ENCODE peak calls at places on chromosome 6, in seven cellular contexts. O, I, F, V, N, B and Z are unnamed samples.

GRCh38 chr6:160678744-160679401 is 14.8 kb upstream of the LPA start:
- DNase-seq in O (no peak), I (no peak), F (no peak), V (no peak), N (no peak), B (no peak), Z (no peak)

GRCh38 chr6:83057705-83058321 is 7.8 kb downstream of the UBE3D start:
- DNase-seq in O (peak), I (no peak), F (peak), V (no peak), N (no peak), B (peak), Z (peak)

GRCh38 chr6:122809671-122810070 is 20.6 kb downstream of the SMPDL3A start:
- DNase-seq in O (no peak), I (no peak), F (no peak), V (no peak), N (no peak), B (no peak), Z (no peak)

GRCh38 chr6:136784271-136784664 is 8.0 kb downstream of the MAP3K5 start:
- DNase-seq in O (no peak), I (no peak), F (no peak), V (no peak), N (no peak), B (no peak), Z (no peak)

GRCh38 chr6:2658788-2659187 is 91.9 kb downstream of the MYLK4 start:
- DNase-seq in O (peak), I (no peak), F (no peak), V (no peak), N (no peak), B (peak), Z (peak)

GRCh38 chr6:111604259-111605099 is 1.2 kb downstream of the TRAF3IP2 start:
- DNase-seq in O (no peak), I (no peak), F (no peak), V (no peak), N (peak), B (no peak), Z (peak)

GRCh38 chr6:33993091-33993490 is 152.8 kb downstream of the GRM4 start:
- DNase-seq in O (no peak), I (no peak), F (no peak), V (no peak), N (no peak), B (no peak), Z (no peak)

GRCh38 chr6:44653761-44654218 is 266.3 kb downstream of the CDC5L start:
- DNase-seq in O (no peak), I (no peak), F (no peak), V (no peak), N (no peak), B (no peak), Z (no peak)

GRCh38 chr6:157982580-157983438 is 1.1 kb downstream of the SYNJ2 start:
- DNase-seq in O (no peak), I (no peak), F (no peak), V (no peak), N (no peak), B (peak), Z (no peak)

GRCh38 chr6:45434401-45434741 is 56.6 kb upstream of the SUPT3H start:
- DNase-seq in O (no peak), I (no peak), F (no peak), V (no peak), N (no peak), B (no peak), Z (no peak)

GRCh38 chr6:151445482-151445881 is 6.4 kb downstream of the RMND1 start:
- DNase-seq in O (no peak), I (no peak), F (no peak), V (no peak), N (no peak), B (peak), Z (no peak)

GRCh38 chr6:23600118-23600517 is 525.9 kb upstream of the NRSN1 start:
- DNase-seq in O (no peak), I (no peak), F (no peak), V (no peak), N (no peak), B (no peak), Z (no peak)

GRCh38 chr6:1586861-1587450 is 22.8 kb upstream of the FOXC1 start:
- DNase-seq in O (no peak), I (no peak), F (no peak), V (no peak), N (no peak), B (no peak), Z (no peak)

GRCh38 chr6:53530346-53530745 is 14.6 kb downstream of the GCLC start:
- DNase-seq in O (no peak), I (no peak), F (no peak), V (no peak), N (no peak), B (peak), Z (no peak)

GRCh38 chr6:163354085-163354484 is 60.4 kb upstream of the QKI start:
- DNase-seq in O (no peak), I (no peak), F (no peak), V (no peak), N (peak), B (no peak), Z (no peak)

GRCh38 chr6:73691512-73691911 is 4.5 kb upstream of the CD109 start:
- DNase-seq in O (no peak), I (no peak), F (no peak), V (no peak), N (no peak), B (no peak), Z (no peak)

GRCh38 chr6:156454867-156455266 is 322.3 kb upstream of the ARID1B start:
- DNase-seq in O (no peak), I (no peak), F (no peak), V (no peak), N (no peak), B (no peak), Z (no peak)

GRCh38 chr6:134510121-134510520 is 192.2 kb upstream of the SGK1 start:
- DNase-seq in O (no peak), I (no peak), F (no peak), V (no peak), N (no peak), B (no peak), Z (no peak)

GRCh38 chr6:63510786-63511185 is 61.5 kb upstream of the LOC128125822 start:
- DNase-seq in O (no peak), I (no peak), F (no peak), V (no peak), N (no peak), B (no peak), Z (no peak)

GRCh38 chr6:30494275-30494990 is 5.1 kb downstream of the HLA-E start:
- DNase-seq in O (no peak), I (no peak), F (no peak), V (no peak), N (no peak), B (no peak), Z (peak)

GRCh38 chr6:149410557-149410956 is 10.5 kb downstream of the SUMO4 start:
- DNase-seq in O (no peak), I (no peak), F (no peak), V (no peak), N (no peak), B (no peak), Z (no peak)

GRCh38 chr6:167996424-167997199 is 859 bp upstream of the KIF25 start:
- DNase-seq in O (no peak), I (no peak), F (no peak), V (no peak), N (no peak), B (no peak), Z (no peak)

GRCh38 chr6:48144024-48144423 is 33.0 kb upstream of the PTCHD4 start:
- DNase-seq in O (no peak), I (no peak), F (no peak), V (no peak), N (no peak), B (no peak), Z (no peak)

GRCh38 chr6:3137057-3137777 is 18.7 kb downstream of the BPHL start:
- DNase-seq in O (no peak), I (no peak), F (no peak), V (no peak), N (no peak), B (no peak), Z (no peak)

GRCh38 chr6:11772109-11772830 is 6.3 kb downstream of the ADTRP start:
- DNase-seq in O (no peak), I (no peak), F (peak), V (no peak), N (no peak), B (peak), Z (no peak)

GRCh38 chr6:42193491-42193894 is 1.3 kb downstream of the GUCA1B start:
- DNase-seq in O (no peak), I (no peak), F (no peak), V (no peak), N (no peak), B (peak), Z (no peak)

GRCh38 chr6:63441266-63441956 is 121.6 kb upstream of the LGSN start:
- DNase-seq in O (peak), I (no peak), F (no peak), V (no peak), N (no peak), B (no peak), Z (no peak)

GRCh38 chr6:16394651-16395050 is 156.3 kb downstream of the GMPR start:
- DNase-seq in O (no peak), I (no peak), F (no peak), V (no peak), N (no peak), B (no peak), Z (no peak)

GRCh38 chr6:33577106-33577535 is 3.0 kb downstream of the BAK1 start:
- DNase-seq in O (no peak), I (no peak), F (no peak), V (no peak), N (peak), B (peak), Z (no peak)

GRCh38 chr6:16132909-16133308 is 4.0 kb downstream of the MYLIP start:
- DNase-seq in O (no peak), I (no peak), F (no peak), V (no peak), N (no peak), B (no peak), Z (no peak)